ENCODE peak calls at places on chromosomes 4 and X, in four cellular contexts. One of them, this sample, is unnamed.

GRCh38 chr4:53013873-53014272 is 151.8 kb downstream of the RASL11B start:
- DNase-seq in breast epithelium: no peak
- DNase-seq in AG04450: no peak
- DNase-seq in CD8-positive, alpha-beta T cell: no peak
- DNase-seq in this sample: no peak

GRCh38 chr4:183181081-183181480 is 82.0 kb downstream of the WWC2 start:
- DNase-seq in breast epithelium: no peak
- DNase-seq in CD8-positive, alpha-beta T cell: no peak
- DNase-seq in AG04450: no peak
- DNase-seq in this sample: no peak

GRCh38 chr4:182139481-182139880 is 103.7 kb upstream of the TENM3 start:
- DNase-seq in AG04450: no peak
- DNase-seq in CD8-positive, alpha-beta T cell: no peak
- DNase-seq in breast epithelium: no peak
- DNase-seq in this sample: no peak

GRCh38 chr4:52606766-52607165 is 52.3 kb downstream of the USP46 start:
- DNase-seq in CD8-positive, alpha-beta T cell: no peak
- DNase-seq in breast epithelium: no peak
- DNase-seq in AG04450: no peak
- DNase-seq in this sample: no peak

GRCh38 chr4:181905708-181906107 is 337.5 kb upstream of the TENM3 start:
- DNase-seq in breast epithelium: no peak
- DNase-seq in AG04450: no peak
- DNase-seq in CD8-positive, alpha-beta T cell: no peak
- DNase-seq in this sample: no peak

GRCh38 chr4:182913036-182913435 is 4.2 kb downstream of the DCTD start:
- DNase-seq in CD8-positive, alpha-beta T cell: no peak
- DNase-seq in breast epithelium: no peak
- DNase-seq in AG04450: no peak
- DNase-seq in this sample: no peak

GRCh38 chrX:22968494-22968893 is 31.3 kb upstream of the DDX53 start:
- DNase-seq in CD8-positive, alpha-beta T cell: no peak
- DNase-seq in AG04450: no peak
- DNase-seq in breast epithelium: no peak
- DNase-seq in this sample: no peak

GRCh38 chr4:13325744-13326143 is 158.4 kb downstream of the RAB28 start:
- DNase-seq in breast epithelium: no peak
- DNase-seq in CD8-positive, alpha-beta T cell: no peak
- DNase-seq in AG04450: no peak
- DNase-seq in this sample: no peak

GRCh38 chr4:143411527-143412480 is 75.1 kb downstream of the GAB1 start:
- DNase-seq in AG04450: no peak
- DNase-seq in CD8-positive, alpha-beta T cell: no peak
- DNase-seq in breast epithelium: no peak
- DNase-seq in this sample: no peak

GRCh38 chrX:28391528-28391927 is 195.7 kb upstream of the IL1RAPL1 start:
- DNase-seq in CD8-positive, alpha-beta T cell: no peak
- DNase-seq in AG04450: no peak
- DNase-seq in breast epithelium: no peak
- DNase-seq in this sample: no peak

GRCh38 chr4:139808381-139809206 is 143.0 kb downstream of the MGST2 start:
- DNase-seq in AG04450: no peak
- DNase-seq in breast epithelium: no peak
- DNase-seq in CD8-positive, alpha-beta T cell: no peak
- DNase-seq in this sample: no peak

GRCh38 chrX:128739539-128739938 is 687.3 kb upstream of the ACTRT1 start:
- DNase-seq in breast epithelium: no peak
- DNase-seq in AG04450: no peak
- DNase-seq in CD8-positive, alpha-beta T cell: no peak
- DNase-seq in this sample: no peak

GRCh38 chr4:8110071-8110986 is 48.3 kb downstream of the ABLIM2 start:
- DNase-seq in AG04450: no peak
- DNase-seq in breast epithelium: no peak
- DNase-seq in CD8-positive, alpha-beta T cell: no peak
- DNase-seq in this sample: no peak

GRCh38 chr4:128709268-128709667 is 100.2 kb upstream of the JADE1 start:
- DNase-seq in AG04450: no peak
- DNase-seq in breast epithelium: no peak
- DNase-seq in CD8-positive, alpha-beta T cell: no peak
- DNase-seq in this sample: no peak

DNA sequence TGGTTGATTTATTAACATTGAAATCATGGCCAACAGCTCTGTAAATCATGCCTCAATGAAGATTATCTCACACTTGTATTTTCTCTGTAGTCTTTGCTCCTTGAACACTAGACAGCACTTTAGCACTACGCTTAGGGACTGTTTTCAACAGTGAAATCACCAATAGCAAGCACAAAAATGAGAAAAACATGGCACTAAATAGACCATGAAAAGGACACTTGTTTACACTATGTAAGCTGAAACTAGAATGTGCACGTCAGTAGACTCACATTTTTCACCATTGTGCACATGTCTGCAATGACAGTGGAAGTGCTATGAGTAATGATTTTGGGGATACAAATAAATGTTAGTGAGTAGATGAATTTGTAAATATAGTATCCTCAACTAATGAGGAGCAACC is 3.1 kb downstream of the BMP2K start:
- DNase-seq in CD8-positive, alpha-beta T cell: no peak
- DNase-seq in AG04450: no peak
- DNase-seq in breast epithelium: no peak
- DNase-seq in this sample: no peak
- H3K27ac ChIP-seq in CD8-positive, alpha-beta T cell: no peak
- H3K27ac ChIP-seq in AG04450: no peak
- H3K27ac ChIP-seq in breast epithelium: peak
- H3K27ac ChIP-seq in this sample: no peak

DNA sequence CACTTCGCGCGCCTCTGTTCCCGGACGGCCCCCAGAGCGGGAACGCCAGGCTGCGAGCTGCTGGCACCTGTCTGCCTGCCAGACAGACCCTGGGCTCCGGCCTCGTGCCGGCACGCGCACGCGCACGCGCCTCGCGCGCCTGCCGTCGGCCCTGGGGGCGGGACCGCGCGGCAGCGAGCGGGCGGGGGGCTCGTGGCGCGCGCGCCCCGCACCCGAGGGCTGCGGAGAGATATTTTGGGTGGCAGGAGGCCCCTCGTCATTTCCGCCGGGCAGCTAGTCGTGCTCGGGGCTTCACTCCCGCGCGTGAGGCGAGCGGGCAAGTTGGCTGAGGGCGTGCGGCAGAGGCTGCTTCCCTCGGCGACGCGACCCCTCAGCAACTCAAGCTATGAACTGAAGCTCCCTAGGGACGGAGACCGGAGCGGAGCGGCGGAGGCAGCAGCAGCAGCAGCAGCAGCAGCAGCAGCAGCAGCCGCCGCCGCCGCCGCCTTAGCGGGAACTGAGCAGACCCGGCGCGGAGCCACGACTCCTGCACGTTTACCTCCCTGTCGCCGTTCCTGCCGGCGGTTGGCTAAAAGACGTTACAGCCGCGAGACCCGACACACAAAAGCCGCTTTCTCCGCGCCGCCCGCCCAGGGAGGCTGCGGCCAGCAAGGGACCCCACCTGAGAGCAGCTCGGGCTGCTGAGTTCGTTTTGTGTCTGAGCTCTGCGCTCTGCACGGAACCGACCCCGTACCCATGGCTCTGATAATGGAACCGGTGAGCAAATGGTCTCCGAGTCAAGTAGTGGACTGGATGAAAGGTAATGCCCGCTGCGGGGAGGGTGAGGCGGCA is at the start of gene CNKSR2:
- DNase-seq in CD8-positive, alpha-beta T cell: peak
- DNase-seq in breast epithelium: no peak
- DNase-seq in AG04450: no peak
- DNase-seq in this sample: no peak
- H3K27ac ChIP-seq in CD8-positive, alpha-beta T cell: peak
- H3K27ac ChIP-seq in breast epithelium: no peak
- H3K27ac ChIP-seq in AG04450: no peak
- H3K27ac ChIP-seq in this sample: no peak

DNA sequence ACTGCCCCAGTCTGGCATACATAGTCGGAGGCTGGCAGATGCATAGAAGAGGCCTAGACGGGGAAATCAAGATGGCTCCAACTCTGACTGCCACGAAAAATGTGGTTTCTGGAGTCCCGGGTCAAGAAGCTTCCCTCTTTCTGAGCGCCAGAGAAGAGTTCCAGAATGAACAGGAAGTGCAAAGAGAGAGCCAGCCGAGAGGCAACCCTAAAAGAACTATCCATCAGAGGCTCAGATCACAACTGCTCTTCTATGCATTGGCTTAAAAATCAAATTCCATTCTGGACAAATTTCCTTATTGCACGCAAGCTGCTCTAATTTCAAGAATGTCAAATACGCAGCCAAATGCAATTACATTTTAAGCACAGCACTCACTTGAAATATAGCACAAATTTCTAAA is 26.0 kb downstream of the OTUD6A start:
- DNase-seq in CD8-positive, alpha-beta T cell: no peak
- DNase-seq in AG04450: no peak
- DNase-seq in breast epithelium: no peak
- DNase-seq in this sample: no peak
- H3K27ac ChIP-seq in CD8-positive, alpha-beta T cell: no peak
- H3K27ac ChIP-seq in AG04450: peak
- H3K27ac ChIP-seq in breast epithelium: no peak
- H3K27ac ChIP-seq in this sample: no peak

GRCh38 chr4:80568891-80569290 is 233.4 kb downstream of the CFAP299 start:
- DNase-seq in AG04450: no peak
- DNase-seq in breast epithelium: no peak
- DNase-seq in CD8-positive, alpha-beta T cell: no peak
- DNase-seq in this sample: no peak
- H3K27ac ChIP-seq in AG04450: no peak
- H3K27ac ChIP-seq in breast epithelium: no peak
- H3K27ac ChIP-seq in CD8-positive, alpha-beta T cell: no peak
- H3K27ac ChIP-seq in this sample: no peak

This sample was measured in thoracic aorta.